ENCODE peak calls at places on chromosome 5, in six cellular contexts. F is H1, A is SK-N-SH, G is HepG2, S is GM12878, D is K562. T is an unnamed sample.

GRCh38 chr5:76908166-76908565 is 44.7 kb upstream of the CRHBP start:
- DNase-seq in F (no peak), A (no peak), G (no peak), S (no peak), D (peak), T (no peak)

GRCh38 chr5:135244620-135245021 is 154.4 kb downstream of the MACROH2A1 start:
- DNase-seq in F (no peak), A (no peak), G (no peak), S (no peak), D (no peak), T (no peak)

GRCh38 chr5:135208555-135209494 is 174.8 kb upstream of the PITX1 start:
- DNase-seq in F (no peak), A (no peak), G (peak), S (no peak), D (peak), T (no peak)

GRCh38 chr5:55538621-55539020 is 3.9 kb upstream of the PLPP1 start:
- DNase-seq in F (no peak), A (no peak), G (no peak), S (peak), D (no peak), T (no peak)

GRCh38 chr5:35114698-35115097 is 66.9 kb upstream of the AGXT2 start:
- DNase-seq in F (no peak), A (no peak), G (no peak), S (no peak), D (no peak), T (no peak)

GRCh38 chr5:131810510-131811249 is 13.9 kb upstream of the FNIP1 start:
- DNase-seq in F (no peak), A (peak), G (peak), S (no peak), D (peak), T (no peak)

GRCh38 chr5:32462618-32463017 is 18.1 kb upstream of the ZFR start:
- DNase-seq in F (no peak), A (no peak), G (no peak), S (no peak), D (no peak), T (no peak)

GRCh38 chr5:124908603-124909451 is 162.4 kb upstream of the ZNF608 start:
- DNase-seq in F (no peak), A (peak), G (peak), S (peak), D (no peak), T (no peak)

GRCh38 chr5:142143878-142144277 is 35.3 kb downstream of the NDFIP1 start:
- DNase-seq in F (no peak), A (peak), G (peak), S (no peak), D (peak), T (no peak)

GRCh38 chr5:35010676-35011075 is 37.1 kb downstream of the AGXT2 start:
- DNase-seq in F (no peak), A (no peak), G (no peak), S (no peak), D (no peak), T (no peak)

GRCh38 chr5:42579320-42579719 is 156.1 kb downstream of the GHR start:
- DNase-seq in F (no peak), A (no peak), G (no peak), S (no peak), D (no peak), T (no peak)
- TF ChIP-seq GABPA in F (no peak), A (no peak), G (no peak), S (no peak), D (no peak), T (no peak)

DNA sequence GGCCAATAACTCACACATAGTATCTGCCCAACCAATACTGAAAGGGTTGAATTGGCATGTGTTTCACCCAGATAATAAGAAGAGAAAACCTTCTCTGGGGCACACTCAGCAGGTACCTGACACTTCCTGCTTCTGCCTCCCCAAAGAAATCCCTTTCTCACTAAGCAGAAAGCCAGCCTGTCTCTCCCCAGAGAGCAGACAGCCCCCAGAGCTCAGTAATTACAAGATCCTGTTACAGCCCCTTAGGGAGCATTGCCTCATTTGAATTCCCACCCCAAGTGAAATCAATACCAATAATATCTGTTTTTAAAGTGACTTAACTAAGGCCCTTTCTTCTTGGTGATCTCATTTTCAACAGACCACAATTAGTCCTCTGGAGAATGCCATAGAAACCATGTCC is 38.5 kb upstream of the FOXI1 start:
- DNase-seq in F (no peak), A (no peak), G (no peak), S (peak), D (no peak), T (no peak)
- TF ChIP-seq GABPA in F (no peak), A (no peak), G (no peak), S (no peak), D (no peak), T (no peak)

DNA sequence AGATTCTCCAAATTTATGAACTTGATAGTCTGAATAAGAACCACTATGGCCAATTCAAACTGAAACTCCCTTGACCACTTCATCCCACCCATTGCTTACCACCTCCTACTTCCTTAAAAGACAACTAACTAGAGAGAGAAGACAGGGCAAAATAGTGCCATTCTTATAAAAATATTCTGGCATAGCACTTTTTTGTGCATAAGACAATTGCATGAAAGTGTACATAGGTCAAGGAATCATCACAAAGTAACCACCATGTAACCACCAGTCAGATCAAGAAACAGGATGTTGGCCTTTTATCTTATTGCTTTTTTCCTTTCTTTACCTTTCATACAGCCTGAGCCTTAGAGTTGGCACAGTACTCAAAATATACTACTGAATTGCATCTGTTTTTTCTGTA is 8.1 kb upstream of the ARSB start:
- DNase-seq in F (no peak), A (no peak), G (no peak), S (no peak), D (no peak), T (no peak)
- TF ChIP-seq GABPA in F (no peak), A (no peak), G (no peak), S (no peak), D (no peak), T (no peak)

DNA sequence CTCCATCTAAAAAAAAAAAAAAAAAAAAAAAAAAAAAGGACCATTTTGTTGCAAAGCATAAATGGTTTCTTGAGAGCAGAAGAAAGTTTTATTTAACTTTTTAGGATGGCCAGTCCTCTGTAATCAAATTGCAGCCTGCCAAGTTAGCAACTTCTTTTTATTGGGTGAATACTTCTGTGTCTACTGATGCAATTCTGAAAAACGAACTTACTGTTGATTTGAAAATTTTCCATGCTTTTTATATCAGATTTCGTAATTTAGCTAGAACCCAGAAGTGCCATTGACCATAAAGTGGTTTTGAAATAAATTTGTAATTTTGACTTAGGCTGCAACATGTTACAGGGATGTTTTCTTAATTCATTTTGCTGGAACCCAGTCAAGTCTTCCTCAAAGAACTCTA is 269.1 kb upstream of the ACTBL2 start:
- DNase-seq in F (no peak), A (no peak), G (no peak), S (no peak), D (no peak), T (no peak)
- TF ChIP-seq GABPA in F (no peak), A (no peak), G (no peak), S (no peak), D (no peak), T (no peak)

DNA sequence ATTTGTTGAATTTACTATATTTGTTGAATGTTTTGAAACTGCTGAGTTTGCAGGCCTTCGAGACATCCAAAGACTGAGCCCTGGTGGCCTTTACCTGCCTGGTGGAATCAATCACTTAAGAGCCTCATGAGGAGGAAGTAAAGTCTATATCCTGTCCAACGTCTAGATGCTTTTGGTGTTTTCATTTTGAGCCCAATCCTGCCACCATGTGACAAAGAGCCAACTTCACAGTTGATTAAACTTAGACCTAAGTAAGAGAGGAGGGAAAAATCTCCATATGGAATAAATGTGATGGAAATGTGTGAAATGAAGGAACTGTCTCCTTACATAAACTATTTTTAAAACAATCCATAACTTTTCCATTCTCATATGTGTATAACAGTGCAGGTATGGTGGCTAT is 220.1 kb downstream of the PRR16 start:
- DNase-seq in F (no peak), A (no peak), G (no peak), S (no peak), D (peak), T (no peak)
- TF ChIP-seq GABPA in F (no peak), A (no peak), G (no peak), S (no peak), D (no peak), T (no peak)

GRCh38 chr5:128081111-128081865 is 2.3 kb upstream of the SLC12A2 start:
- DNase-seq in F (no peak), A (peak), G (no peak), S (no peak), D (peak), T (no peak)
- TF ChIP-seq GABPA in F (no peak), A (no peak), G (no peak), S (no peak), D (no peak), T (no peak)

DNA sequence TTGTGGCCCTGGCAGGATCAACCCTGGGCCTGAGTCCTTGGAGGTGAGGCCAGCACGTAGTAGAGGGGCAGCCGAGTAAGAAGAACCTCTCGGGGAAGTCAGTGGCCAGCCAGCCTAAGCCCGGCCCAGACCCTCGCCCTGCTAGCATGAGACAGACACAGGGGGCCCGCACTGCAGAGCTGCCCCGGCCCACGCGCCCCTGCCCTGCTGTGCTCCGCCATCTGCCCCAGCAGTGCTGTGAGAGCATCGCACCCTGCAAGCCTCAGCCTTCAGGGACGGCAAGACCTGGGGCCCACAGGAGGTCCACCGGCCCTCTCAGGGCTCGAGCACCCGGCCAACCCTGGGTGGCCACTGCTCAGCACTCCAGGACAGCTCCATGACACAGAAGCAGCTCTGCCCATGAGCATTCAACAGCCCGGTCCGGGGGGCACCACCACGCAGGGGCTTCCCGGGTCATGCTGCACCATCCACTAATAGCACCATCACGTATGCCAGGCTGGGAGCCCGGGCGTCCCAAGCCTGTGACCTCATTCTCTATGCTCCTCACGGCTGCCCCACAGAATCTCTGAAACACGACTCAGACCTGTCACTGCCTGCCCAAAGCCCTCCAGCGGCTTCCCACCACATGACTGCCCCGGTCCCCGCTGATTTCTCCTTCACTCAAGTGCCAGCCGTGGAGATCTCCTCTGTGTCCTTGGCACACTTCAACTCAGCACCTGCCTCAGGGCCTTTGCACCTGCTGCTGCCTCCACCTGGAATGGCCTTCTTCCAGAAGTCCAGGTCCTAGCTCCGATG is 38.1 kb downstream of the ADAMTS2 start:
- DNase-seq in F (no peak), A (no peak), G (no peak), S (no peak), D (no peak), T (no peak)
- TF ChIP-seq GABPA in F (no peak), A (no peak), G (no peak), S (no peak), D (no peak), T (no peak)

GRCh38 chr5:79002374-79002773 is 17.3 kb upstream of the ARSB start:
- DNase-seq in F (no peak), A (no peak), G (peak), S (no peak), D (no peak), T (no peak)

GRCh38 chr5:79011869-79012268 is 26.8 kb upstream of the ARSB start:
- DNase-seq in F (no peak), A (no peak), G (no peak), S (no peak), D (no peak), T (no peak)

GRCh38 chr5:79005939-79006338 is 20.8 kb upstream of the ARSB start:
- DNase-seq in F (no peak), A (no peak), G (no peak), S (no peak), D (no peak), T (no peak)

GRCh38 chr5:79011219-79011836 is 26.2 kb upstream of the ARSB start:
- DNase-seq in F (no peak), A (no peak), G (no peak), S (no peak), D (no peak), T (no peak)

GRCh38 chr5:79008362-79008761 is 23.3 kb upstream of the ARSB start:
- DNase-seq in F (no peak), A (no peak), G (no peak), S (no peak), D (peak), T (no peak)
- TF ChIP-seq GABPA in F (no peak), A (no peak), G (no peak), S (no peak), D (no peak), T (no peak)

T was measured in HL-60.